ENCODE peak calls at places on chromosome 9, in four cellular contexts. T is NCI-H1694, I is NCI-H460, F is left ventricle myocardium inferior. D is an unnamed sample.

GRCh38 chr9:35756275-35756742 is 2.2 kb upstream of the MSMP start:
- DNase-seq in T (no peak), I (peak), F (peak), D (no peak)

GRCh38 chr9:89686134-89686533 is 81.3 kb downstream of the GADD45G start:
- DNase-seq in T (peak), I (no peak), F (no peak), D (no peak)

GRCh38 chr9:112711050-112711689 is 6.7 kb downstream of the INIP start:
- DNase-seq in T (no peak), I (peak), F (no peak), D (no peak)

GRCh38 chr9:109986423-109987055 is 206.5 kb downstream of the PALM2AKAP2 start:
- DNase-seq in T (no peak), I (no peak), F (no peak), D (no peak)

GRCh38 chr9:92612292-92612691 is 57.6 kb downstream of the IPPK start:
- DNase-seq in T (no peak), I (no peak), F (no peak), D (no peak)

GRCh38 chr9:127567898-127568617 is 44.0 kb upstream of the STXBP1 start:
- DNase-seq in T (no peak), I (no peak), F (no peak), D (no peak)

GRCh38 chr9:137030528-137030927 is 1.4 kb downstream of the FUT7 start:
- DNase-seq in T (no peak), I (no peak), F (no peak), D (no peak)

GRCh38 chr9:91421022-91421765 is 2.4 kb downstream of the NFIL3 start:
- DNase-seq in T (no peak), I (no peak), F (peak), D (no peak)

GRCh38 chr9:131999692-132000551 is 79.7 kb downstream of the MED27 start:
- DNase-seq in T (no peak), I (no peak), F (no peak), D (no peak)